ENCODE peak calls at places on chromosome X, in five cellular contexts. One of them, this sample, is unnamed.
A peak's percentile ranks its signal among the peaks of the same experiment; 100 is the strongest.

GRCh38 chrX:71911023-71911730 is 532 bp downstream of the NHSL2 start:
- DNase-seq in left ventricle myocardium superior: peak; percentile 38
- DNase-seq in T-helper 9 cell: peak; percentile 12
- DNase-seq in RKO: no peak
- DNase-seq in H9: peak; percentile 64
- DNase-seq in this sample: no peak

GRCh38 chrX:154046262-154046771 is 26.6 kb upstream of the IRAK1 start:
- DNase-seq in left ventricle myocardium superior: peak; percentile 44
- DNase-seq in RKO: no peak
- DNase-seq in H9: no peak
- DNase-seq in T-helper 9 cell: no peak
- DNase-seq in this sample: peak; percentile 9

GRCh38 chrX:48468693-48469691 is 1.1 kb downstream of the SLC38A5 start:
- DNase-seq in left ventricle myocardium superior: no peak
- DNase-seq in H9: peak; percentile 36
- DNase-seq in T-helper 9 cell: no peak
- DNase-seq in RKO: peak; percentile 23
- DNase-seq in this sample: no peak

GRCh38 chrX:28979876-28980275 is 392.6 kb downstream of the IL1RAPL1 start:
- DNase-seq in T-helper 9 cell: no peak
- DNase-seq in H9: no peak
- DNase-seq in RKO: no peak
- DNase-seq in left ventricle myocardium superior: no peak
- DNase-seq in this sample: no peak

GRCh38 chrX:129781134-129782014 is 1.6 kb downstream of the SASH3 start:
- DNase-seq in RKO: no peak
- DNase-seq in left ventricle myocardium superior: peak; percentile 43
- DNase-seq in T-helper 9 cell: peak; percentile 64
- DNase-seq in H9: no peak
- DNase-seq in this sample: no peak

GRCh38 chrX:9663216-9663615 is 102.4 kb downstream of the GPR143 start:
- DNase-seq in left ventricle myocardium superior: no peak
- DNase-seq in H9: no peak
- DNase-seq in T-helper 9 cell: no peak
- DNase-seq in RKO: no peak
- DNase-seq in this sample: no peak

GRCh38 chrX:134406230-134406794 is 53.7 kb upstream of the HPRT1 start:
- DNase-seq in H9: no peak
- DNase-seq in RKO: no peak
- DNase-seq in T-helper 9 cell: no peak
- DNase-seq in left ventricle myocardium superior: no peak
- DNase-seq in this sample: no peak

GRCh38 chrX:74383611-74384010 is 37.7 kb upstream of the SLC16A2 start:
- DNase-seq in left ventricle myocardium superior: no peak
- DNase-seq in T-helper 9 cell: no peak
- DNase-seq in RKO: peak; percentile 63
- DNase-seq in H9: peak; percentile 57
- DNase-seq in this sample: peak; percentile 47

GRCh38 chrX:101417981-101418841 is 10.2 kb downstream of the HNRNPH2 start:
- DNase-seq in left ventricle myocardium superior: peak; percentile 83
- DNase-seq in T-helper 9 cell: peak; percentile 15
- DNase-seq in RKO: peak; percentile 32
- DNase-seq in H9: peak; percentile 74
- DNase-seq in this sample: no peak

GRCh38 chrX:1231850-1232505 is 19.5 kb upstream of the CRLF2 start:
- DNase-seq in H9: no peak
- DNase-seq in RKO: no peak
- DNase-seq in T-helper 9 cell: no peak
- DNase-seq in left ventricle myocardium superior: no peak
- DNase-seq in this sample: no peak

GRCh38 chrX:50865311-50865710 is 45.2 kb upstream of the BMP15 start:
- DNase-seq in left ventricle myocardium superior: no peak
- DNase-seq in T-helper 9 cell: no peak
- DNase-seq in RKO: no peak
- DNase-seq in H9: no peak
- DNase-seq in this sample: no peak

GRCh38 chrX:29257516-29257915 is 670.3 kb downstream of the IL1RAPL1 start:
- DNase-seq in H9: no peak
- DNase-seq in T-helper 9 cell: no peak
- DNase-seq in RKO: no peak
- DNase-seq in left ventricle myocardium superior: no peak
- DNase-seq in this sample: no peak

GRCh38 chrX:1323315-1323714 is 13.3 kb upstream of the IL3RA start:
- DNase-seq in left ventricle myocardium superior: peak; percentile 37
- DNase-seq in H9: peak; percentile 90
- DNase-seq in RKO: peak; percentile 63
- DNase-seq in T-helper 9 cell: peak; percentile 19
- DNase-seq in this sample: no peak

GRCh38 chrX:13081385-13082285 is 37.2 kb upstream of the FAM9C start:
- DNase-seq in RKO: no peak
- DNase-seq in H9: no peak
- DNase-seq in T-helper 9 cell: no peak
- DNase-seq in left ventricle myocardium superior: no peak
- DNase-seq in this sample: no peak

GRCh38 chrX:117607571-117607970 is 509.0 kb downstream of the KLHL13 start:
- DNase-seq in T-helper 9 cell: no peak
- DNase-seq in RKO: no peak
- DNase-seq in left ventricle myocardium superior: no peak
- DNase-seq in H9: no peak
- DNase-seq in this sample: no peak

GRCh38 chrX:77788050-77788449 is 2.0 kb upstream of the ATRX start:
- DNase-seq in H9: no peak
- DNase-seq in T-helper 9 cell: no peak
- DNase-seq in RKO: peak; percentile 20
- DNase-seq in left ventricle myocardium superior: no peak
- DNase-seq in this sample: peak; percentile 18

GRCh38 chrX:139106111-139106510 is 394.6 kb upstream of the FGF13 start:
- DNase-seq in H9: no peak
- DNase-seq in left ventricle myocardium superior: no peak
- DNase-seq in RKO: peak; percentile 1
- DNase-seq in T-helper 9 cell: no peak
- DNase-seq in this sample: peak; percentile 7